ENCODE peak calls at places on chromosomes 16 and 17, in ten cellular contexts. One of them, this sample, is unnamed.
A peak's percentile ranks its signal among the peaks of the same experiment; 100 is the strongest.

GRCh38 chr16:87837627-87838289 is 31.5 kb downstream of the SLC7A5 start:
- DNase-seq in heart left ventricle: peak; percentile 62
- DNase-seq in aorta: no peak
- DNase-seq in substantia nigra: no peak
- DNase-seq in mammary epithelial cell: no peak
- DNase-seq in PC-9: no peak
- DNase-seq in right atrium auricular region: no peak
- DNase-seq in ovary: no peak
- DNase-seq in MM.1S: no peak
- DNase-seq in naive thymus-derived CD4-positive, alpha-beta T cell: no peak
- DNase-seq in this sample: no peak

GRCh38 chr17:28030386-28030785 is 12.1 kb upstream of the NLK start:
- DNase-seq in heart left ventricle: no peak
- DNase-seq in aorta: no peak
- DNase-seq in substantia nigra: no peak
- DNase-seq in mammary epithelial cell: no peak
- DNase-seq in PC-9: no peak
- DNase-seq in right atrium auricular region: no peak
- DNase-seq in ovary: no peak
- DNase-seq in MM.1S: no peak
- DNase-seq in naive thymus-derived CD4-positive, alpha-beta T cell: no peak
- DNase-seq in this sample: no peak

GRCh38 chr16:52482916-52483315 is 64.0 kb downstream of the TOX3 start:
- DNase-seq in heart left ventricle: no peak
- DNase-seq in aorta: no peak
- DNase-seq in substantia nigra: no peak
- DNase-seq in mammary epithelial cell: no peak
- DNase-seq in PC-9: no peak
- DNase-seq in right atrium auricular region: no peak
- DNase-seq in ovary: no peak
- DNase-seq in MM.1S: no peak
- DNase-seq in naive thymus-derived CD4-positive, alpha-beta T cell: no peak
- DNase-seq in this sample: no peak

GRCh38 chr17:42520540-42520951 is 15.5 kb upstream of the NAGLU start:
- DNase-seq in heart left ventricle: no peak
- DNase-seq in aorta: peak; percentile 31
- DNase-seq in substantia nigra: no peak
- DNase-seq in mammary epithelial cell: no peak
- DNase-seq in PC-9: no peak
- DNase-seq in right atrium auricular region: no peak
- DNase-seq in ovary: no peak
- DNase-seq in MM.1S: no peak
- DNase-seq in naive thymus-derived CD4-positive, alpha-beta T cell: no peak
- DNase-seq in this sample: no peak

GRCh38 chr17:78661092-78661770 is 84.0 kb upstream of the DNAH17 start:
- DNase-seq in heart left ventricle: no peak
- DNase-seq in aorta: no peak
- DNase-seq in substantia nigra: no peak
- DNase-seq in mammary epithelial cell: peak; percentile 90
- DNase-seq in PC-9: peak; percentile 40
- DNase-seq in right atrium auricular region: no peak
- DNase-seq in ovary: no peak
- DNase-seq in MM.1S: no peak
- DNase-seq in naive thymus-derived CD4-positive, alpha-beta T cell: no peak
- DNase-seq in this sample: no peak

GRCh38 chr17:841313-841712 is 59.2 kb downstream of the MRM3 start:
- DNase-seq in heart left ventricle: no peak
- DNase-seq in aorta: no peak
- DNase-seq in substantia nigra: no peak
- DNase-seq in mammary epithelial cell: no peak
- DNase-seq in PC-9: no peak
- DNase-seq in right atrium auricular region: no peak
- DNase-seq in ovary: no peak
- DNase-seq in MM.1S: no peak
- DNase-seq in naive thymus-derived CD4-positive, alpha-beta T cell: no peak
- DNase-seq in this sample: no peak

GRCh38 chr16:24846548-24847357 is 990 bp downstream of the SLC5A11 start:
- DNase-seq in heart left ventricle: no peak
- DNase-seq in aorta: no peak
- DNase-seq in substantia nigra: no peak
- DNase-seq in mammary epithelial cell: no peak
- DNase-seq in PC-9: no peak
- DNase-seq in right atrium auricular region: peak; percentile 26
- DNase-seq in ovary: no peak
- DNase-seq in MM.1S: no peak
- DNase-seq in naive thymus-derived CD4-positive, alpha-beta T cell: no peak
- DNase-seq in this sample: no peak

GRCh38 chr17:11302395-11302932 is 61.5 kb downstream of the SHISA6 start:
- DNase-seq in heart left ventricle: no peak
- DNase-seq in aorta: no peak
- DNase-seq in substantia nigra: no peak
- DNase-seq in mammary epithelial cell: no peak
- DNase-seq in PC-9: no peak
- DNase-seq in right atrium auricular region: no peak
- DNase-seq in ovary: no peak
- DNase-seq in MM.1S: no peak
- DNase-seq in naive thymus-derived CD4-positive, alpha-beta T cell: no peak
- DNase-seq in this sample: no peak

GRCh38 chr17:13477180-13477611 is 124.5 kb downstream of the HS3ST3A1 start:
- DNase-seq in heart left ventricle: no peak
- DNase-seq in aorta: no peak
- DNase-seq in substantia nigra: no peak
- DNase-seq in mammary epithelial cell: peak; percentile 17
- DNase-seq in PC-9: no peak
- DNase-seq in right atrium auricular region: no peak
- DNase-seq in ovary: no peak
- DNase-seq in MM.1S: no peak
- DNase-seq in naive thymus-derived CD4-positive, alpha-beta T cell: no peak
- DNase-seq in this sample: no peak

GRCh38 chr17:13475574-13476223 is 126.0 kb downstream of the HS3ST3A1 start:
- DNase-seq in heart left ventricle: no peak
- DNase-seq in aorta: no peak
- DNase-seq in substantia nigra: no peak
- DNase-seq in mammary epithelial cell: no peak
- DNase-seq in PC-9: no peak
- DNase-seq in right atrium auricular region: no peak
- DNase-seq in ovary: no peak
- DNase-seq in MM.1S: no peak
- DNase-seq in naive thymus-derived CD4-positive, alpha-beta T cell: no peak
- DNase-seq in this sample: no peak

GRCh38 chr17:13478326-13478830 is 123.4 kb downstream of the HS3ST3A1 start:
- DNase-seq in heart left ventricle: no peak
- DNase-seq in aorta: no peak
- DNase-seq in substantia nigra: no peak
- DNase-seq in mammary epithelial cell: no peak
- DNase-seq in PC-9: no peak
- DNase-seq in right atrium auricular region: no peak
- DNase-seq in ovary: no peak
- DNase-seq in MM.1S: no peak
- DNase-seq in naive thymus-derived CD4-positive, alpha-beta T cell: no peak
- DNase-seq in this sample: no peak

GRCh38 chr17:13474073-13474800 is 127.5 kb downstream of the HS3ST3A1 start:
- DNase-seq in heart left ventricle: no peak
- DNase-seq in aorta: no peak
- DNase-seq in substantia nigra: no peak
- DNase-seq in mammary epithelial cell: no peak
- DNase-seq in PC-9: no peak
- DNase-seq in right atrium auricular region: no peak
- DNase-seq in ovary: no peak
- DNase-seq in MM.1S: no peak
- DNase-seq in naive thymus-derived CD4-positive, alpha-beta T cell: no peak
- DNase-seq in this sample: no peak

GRCh38 chr17:13476722-13477121 is 125.0 kb downstream of the HS3ST3A1 start:
- DNase-seq in heart left ventricle: no peak
- DNase-seq in aorta: no peak
- DNase-seq in substantia nigra: no peak
- DNase-seq in mammary epithelial cell: no peak
- DNase-seq in PC-9: no peak
- DNase-seq in right atrium auricular region: no peak
- DNase-seq in ovary: no peak
- DNase-seq in MM.1S: no peak
- DNase-seq in naive thymus-derived CD4-positive, alpha-beta T cell: no peak
- DNase-seq in this sample: no peak
- H3K27ac ChIP-seq in heart left ventricle: no peak overlapping the region
- H3K27ac ChIP-seq in aorta: no peak overlapping the region
- H3K27ac ChIP-seq in substantia nigra: no peak overlapping the region
- H3K27ac ChIP-seq in mammary epithelial cell: no peak overlapping the region
- H3K27ac ChIP-seq in PC-9: no peak overlapping the region
- H3K27ac ChIP-seq in right atrium auricular region: no peak overlapping the region
- H3K27ac ChIP-seq in ovary: no peak overlapping the region
- H3K27ac ChIP-seq in MM.1S: no peak overlapping the region
- H3K27ac ChIP-seq in naive thymus-derived CD4-positive, alpha-beta T cell: no peak overlapping the region
- H3K27ac ChIP-seq in this sample: no peak overlapping the region

GRCh38 chr16:12317856-12318591 is 341.5 kb downstream of the SNX29 start:
- DNase-seq in heart left ventricle: no peak
- DNase-seq in aorta: no peak
- DNase-seq in substantia nigra: no peak
- DNase-seq in mammary epithelial cell: no peak
- DNase-seq in PC-9: no peak
- DNase-seq in right atrium auricular region: no peak
- DNase-seq in ovary: no peak
- DNase-seq in MM.1S: no peak
- DNase-seq in naive thymus-derived CD4-positive, alpha-beta T cell: no peak
- DNase-seq in this sample: no peak

GRCh38 chr16:12318661-12319463 is 342.3 kb downstream of the SNX29 start:
- DNase-seq in heart left ventricle: no peak
- DNase-seq in aorta: no peak
- DNase-seq in substantia nigra: no peak
- DNase-seq in mammary epithelial cell: no peak
- DNase-seq in PC-9: no peak
- DNase-seq in right atrium auricular region: no peak
- DNase-seq in ovary: no peak
- DNase-seq in MM.1S: no peak
- DNase-seq in naive thymus-derived CD4-positive, alpha-beta T cell: no peak
- DNase-seq in this sample: no peak

GRCh38 chr16:12321363-12321762 is 344.8 kb downstream of the SNX29 start:
- DNase-seq in heart left ventricle: no peak
- DNase-seq in aorta: no peak
- DNase-seq in substantia nigra: no peak
- DNase-seq in mammary epithelial cell: no peak
- DNase-seq in PC-9: no peak
- DNase-seq in right atrium auricular region: no peak
- DNase-seq in ovary: no peak
- DNase-seq in MM.1S: no peak
- DNase-seq in naive thymus-derived CD4-positive, alpha-beta T cell: no peak
- DNase-seq in this sample: peak; percentile 28

GRCh38 chr16:12320298-12320706 is 343.8 kb downstream of the SNX29 start:
- DNase-seq in heart left ventricle: no peak
- DNase-seq in aorta: no peak
- DNase-seq in substantia nigra: no peak
- DNase-seq in mammary epithelial cell: no peak
- DNase-seq in PC-9: no peak
- DNase-seq in right atrium auricular region: no peak
- DNase-seq in ovary: no peak
- DNase-seq in MM.1S: no peak
- DNase-seq in naive thymus-derived CD4-positive, alpha-beta T cell: no peak
- DNase-seq in this sample: no peak

GRCh38 chr16:12319464-12320030 is 343.0 kb downstream of the SNX29 start:
- DNase-seq in heart left ventricle: no peak
- DNase-seq in aorta: no peak
- DNase-seq in substantia nigra: no peak
- DNase-seq in mammary epithelial cell: no peak
- DNase-seq in PC-9: no peak
- DNase-seq in right atrium auricular region: no peak
- DNase-seq in ovary: no peak
- DNase-seq in MM.1S: no peak
- DNase-seq in naive thymus-derived CD4-positive, alpha-beta T cell: no peak
- DNase-seq in this sample: no peak
- H3K27ac ChIP-seq in heart left ventricle: no peak overlapping the region
- H3K27ac ChIP-seq in aorta: no peak overlapping the region
- H3K27ac ChIP-seq in substantia nigra: no peak overlapping the region
- H3K27ac ChIP-seq in mammary epithelial cell: no peak overlapping the region
- H3K27ac ChIP-seq in PC-9: no peak overlapping the region
- H3K27ac ChIP-seq in right atrium auricular region: no peak overlapping the region
- H3K27ac ChIP-seq in ovary: no peak overlapping the region
- H3K27ac ChIP-seq in MM.1S: no peak overlapping the region
- H3K27ac ChIP-seq in naive thymus-derived CD4-positive, alpha-beta T cell: no peak overlapping the region
- H3K27ac ChIP-seq in this sample: no peak overlapping the region

GRCh38 chr17:9435165-9435564 is 140.5 kb downstream of the STX8 start:
- DNase-seq in heart left ventricle: no peak
- DNase-seq in aorta: no peak
- DNase-seq in substantia nigra: no peak
- DNase-seq in mammary epithelial cell: no peak
- DNase-seq in PC-9: no peak
- DNase-seq in right atrium auricular region: no peak
- DNase-seq in ovary: no peak
- DNase-seq in MM.1S: no peak
- DNase-seq in naive thymus-derived CD4-positive, alpha-beta T cell: no peak
- DNase-seq in this sample: no peak

GRCh38 chr17:9431620-9432019 is 144.0 kb downstream of the STX8 start:
- DNase-seq in heart left ventricle: no peak
- DNase-seq in aorta: no peak
- DNase-seq in substantia nigra: no peak
- DNase-seq in mammary epithelial cell: no peak
- DNase-seq in PC-9: no peak
- DNase-seq in right atrium auricular region: no peak
- DNase-seq in ovary: peak; percentile 39
- DNase-seq in MM.1S: no peak
- DNase-seq in naive thymus-derived CD4-positive, alpha-beta T cell: no peak
- DNase-seq in this sample: peak; percentile 54

GRCh38 chr17:9432121-9432866 is 143.3 kb downstream of the STX8 start:
- DNase-seq in heart left ventricle: no peak
- DNase-seq in aorta: no peak
- DNase-seq in substantia nigra: no peak
- DNase-seq in mammary epithelial cell: no peak
- DNase-seq in PC-9: no peak
- DNase-seq in right atrium auricular region: no peak
- DNase-seq in ovary: no peak
- DNase-seq in MM.1S: peak; percentile 86
- DNase-seq in naive thymus-derived CD4-positive, alpha-beta T cell: no peak
- DNase-seq in this sample: no peak

GRCh38 chr17:9434502-9435113 is 141.0 kb downstream of the STX8 start:
- DNase-seq in heart left ventricle: no peak
- DNase-seq in aorta: no peak
- DNase-seq in substantia nigra: no peak
- DNase-seq in mammary epithelial cell: peak; percentile 24
- DNase-seq in PC-9: no peak
- DNase-seq in right atrium auricular region: no peak
- DNase-seq in ovary: no peak
- DNase-seq in MM.1S: no peak
- DNase-seq in naive thymus-derived CD4-positive, alpha-beta T cell: no peak
- DNase-seq in this sample: no peak

DNA sequence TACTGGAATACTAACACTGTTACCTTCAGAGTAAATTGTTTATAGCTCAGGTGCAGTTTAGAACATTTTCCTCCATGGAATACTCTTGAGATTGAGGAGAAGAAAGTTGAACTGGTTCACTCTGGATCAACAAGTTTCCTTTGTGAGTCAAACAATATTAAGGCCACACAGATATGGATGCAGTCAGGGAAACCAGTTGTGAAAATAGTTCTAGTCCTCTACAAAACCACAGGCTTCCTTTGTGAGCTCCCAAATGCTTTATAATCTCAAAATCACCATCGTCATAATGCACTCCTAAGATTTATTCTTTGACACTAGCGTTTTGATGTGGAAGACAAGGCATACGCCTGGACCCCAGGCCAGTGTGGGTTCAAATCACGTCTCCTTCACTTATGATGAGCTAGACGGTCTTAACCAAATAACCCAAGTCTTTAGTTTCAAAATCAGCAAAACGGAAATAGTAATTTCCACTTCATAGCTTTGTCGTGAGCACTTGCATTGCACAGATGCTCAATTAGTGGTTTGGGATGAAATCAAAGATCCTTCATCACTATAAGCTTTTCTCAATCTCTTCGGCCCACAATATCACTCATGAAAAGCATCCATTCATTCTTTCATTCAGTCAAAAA is 142.6 kb downstream of the STX8 start:
- DNase-seq in heart left ventricle: no peak
- DNase-seq in aorta: no peak
- DNase-seq in substantia nigra: no peak
- DNase-seq in mammary epithelial cell: peak; percentile 35
- DNase-seq in PC-9: no peak
- DNase-seq in right atrium auricular region: no peak
- DNase-seq in ovary: no peak
- DNase-seq in MM.1S: peak; percentile 50
- DNase-seq in naive thymus-derived CD4-positive, alpha-beta T cell: no peak
- DNase-seq in this sample: no peak
- H3K27ac ChIP-seq in heart left ventricle: peak overlapping the region; percentile 38
- H3K27ac ChIP-seq in aorta: no peak overlapping the region
- H3K27ac ChIP-seq in substantia nigra: no peak overlapping the region
- H3K27ac ChIP-seq in mammary epithelial cell: no peak overlapping the region
- H3K27ac ChIP-seq in PC-9: no peak overlapping the region
- H3K27ac ChIP-seq in right atrium auricular region: peak overlapping the region; percentile 7
- H3K27ac ChIP-seq in ovary: peak overlapping the region; percentile 67
- H3K27ac ChIP-seq in MM.1S: no peak overlapping the region
- H3K27ac ChIP-seq in naive thymus-derived CD4-positive, alpha-beta T cell: no peak overlapping the region
- H3K27ac ChIP-seq in this sample: peak overlapping the region; percentile 62

GRCh38 chr17:73693016-73693545 is 48.8 kb upstream of the SDK2 start:
- DNase-seq in heart left ventricle: no peak
- DNase-seq in aorta: no peak
- DNase-seq in substantia nigra: no peak
- DNase-seq in mammary epithelial cell: no peak
- DNase-seq in PC-9: no peak
- DNase-seq in right atrium auricular region: peak; percentile 51
- DNase-seq in ovary: no peak
- DNase-seq in MM.1S: no peak
- DNase-seq in naive thymus-derived CD4-positive, alpha-beta T cell: no peak
- DNase-seq in this sample: no peak
- H3K27ac ChIP-seq in heart left ventricle: no peak overlapping the region
- H3K27ac ChIP-seq in aorta: no peak overlapping the region
- H3K27ac ChIP-seq in substantia nigra: no peak overlapping the region
- H3K27ac ChIP-seq in mammary epithelial cell: no peak overlapping the region
- H3K27ac ChIP-seq in PC-9: no peak overlapping the region
- H3K27ac ChIP-seq in right atrium auricular region: no peak overlapping the region
- H3K27ac ChIP-seq in ovary: no peak overlapping the region
- H3K27ac ChIP-seq in MM.1S: no peak overlapping the region
- H3K27ac ChIP-seq in naive thymus-derived CD4-positive, alpha-beta T cell: no peak overlapping the region
- H3K27ac ChIP-seq in this sample: no peak overlapping the region

This sample was measured in testis.